ENCODE peak calls at places on chromosomes 3 and 15, in four cellular contexts. I, S, N and X are unnamed samples.

GRCh38 chr3:30626443-30627181 is 20.2 kb downstream of the TGFBR2 start:
- DNase-seq in I (peak), N (peak), S (peak), X (peak)

GRCh38 chr3:144221771-144222170 is 250.1 kb downstream of the DIPK2A start:
- DNase-seq in S (no peak), I (no peak), N (no peak), X (no peak)

GRCh38 chr3:166291510-166291909 is 454.3 kb upstream of the BCHE start:
- DNase-seq in I (no peak), N (no peak), S (peak), X (no peak)

GRCh38 chr3:66128623-66129022 is 89.9 kb upstream of the MAGI1 start:
- DNase-seq in N (no peak), S (no peak), I (no peak), X (no peak)

GRCh38 chr3:186109897-186110803 is 1.3 kb upstream of the ETV5 start:
- DNase-seq in N (peak), I (peak), S (peak), X (no peak)

GRCh38 chr15:26806161-26806560 is 33.3 kb upstream of the GABRB3 start:
- DNase-seq in S (no peak), I (no peak), N (no peak), X (no peak)

GRCh38 chr3:70061111-70061510 is 61.6 kb downstream of the SAMMSON start:
- DNase-seq in N (no peak), S (no peak), I (no peak), X (no peak)

GRCh38 chr15:91114301-91114700 is 14.2 kb downstream of the SV2B start:
- DNase-seq in I (no peak), S (no peak), N (no peak), X (no peak)

GRCh38 chr3:124761935-124762334 is 31.7 kb downstream of the UMPS start:
- DNase-seq in S (no peak), I (no peak), N (no peak), X (no peak)

GRCh38 chr3:165128544-165128943 is 50.2 kb upstream of the SI start:
- DNase-seq in N (no peak), S (no peak), I (no peak), X (no peak)

GRCh38 chr15:71435552-71435951 is 320.3 kb downstream of the THSD4 start:
- DNase-seq in I (no peak), S (no peak), N (no peak), X (no peak)

GRCh38 chr15:93895976-93896770 is 335.2 kb upstream of the MCTP2 start:
- DNase-seq in N (no peak), I (no peak), S (peak), X (no peak)